ENCODE peak calls at places on chromosome 18, in eight cellular contexts. Z is GM23248, I is GM23338, T is HCT116, C is MM.1S, H is hepatocyte, L is OCI-LY7, R is SK-N-SH. A is an unnamed sample.
A peak's percentile ranks its signal among the peaks of the same experiment; 100 is the strongest.

GRCh38 chr18:55753643-55754255 is 165.8 kb upstream of the TCF4 start:
- DNase-seq in I (no peak), H (no peak), L (no peak), T (no peak), C (no peak), R (no peak), Z (peak; percentile 68), A (peak; percentile 81)

GRCh38 chr18:11283531-11284071 is 134.2 kb upstream of the PIEZO2 start:
- DNase-seq in C (no peak), L (no peak), Z (no peak), H (no peak), R (no peak), T (no peak), I (no peak), A (no peak)

GRCh38 chr18:35371412-35372195 is 5.5 kb downstream of the ZNF396 start:
- DNase-seq in I (no peak), C (no peak), H (no peak), R (no peak), Z (peak; percentile 88), L (no peak), T (no peak), A (no peak)

GRCh38 chr18:22411442-22411841 is 6.3 kb downstream of the CTAGE1 start:
- DNase-seq in C (no peak), I (no peak), Z (no peak), H (no peak), R (no peak), L (no peak), T (no peak), A (no peak)

GRCh38 chr18:48119204-48119603 is 188.7 kb upstream of the SMAD2 start:
- DNase-seq in Z (no peak), I (peak; percentile 10), T (no peak), H (no peak), C (no peak), L (no peak), R (no peak), A (no peak)

GRCh38 chr18:47594621-47595086 is 335.8 kb downstream of the SMAD2 start:
- DNase-seq in L (no peak), T (no peak), R (peak; percentile 67), I (no peak), H (no peak), Z (no peak), C (no peak), A (no peak)

GRCh38 chr18:74699455-74699854 is 101.8 kb downstream of the ZNF407 start:
- DNase-seq in T (no peak), C (no peak), L (no peak), I (no peak), R (no peak), H (no peak), Z (no peak), A (no peak)

GRCh38 chr18:75923169-75923568 is 495.7 kb upstream of the SMIM21 start:
- DNase-seq in I (no peak), C (no peak), Z (peak; percentile 66), H (peak; percentile 17), R (no peak), T (peak; percentile 10), L (no peak), A (peak; percentile 31)

GRCh38 chr18:48023334-48024008 is 93.0 kb upstream of the SMAD2 start:
- DNase-seq in L (peak; percentile 8), T (peak; percentile 52), R (peak; percentile 89), Z (peak; percentile 65), H (peak; percentile 77), C (peak; percentile 31), I (peak; percentile 83), A (peak; percentile 76)

GRCh38 chr18:2515908-2516625 is 55.2 kb downstream of the METTL4 start:
- DNase-seq in Z (peak; percentile 95), L (peak; percentile 65), T (peak; percentile 61), C (peak; percentile 11), R (no peak), I (no peak), H (peak; percentile 35), A (peak; percentile 98)

GRCh38 chr18:12028674-12029073 is 47.4 kb downstream of the IMPA2 start:
- DNase-seq in Z (no peak), H (no peak), T (no peak), I (no peak), C (no peak), R (peak; percentile 31), L (no peak), A (no peak)

GRCh38 chr18:57889841-57890240 is 86.7 kb upstream of the ATP8B1 start:
- DNase-seq in H (no peak), R (no peak), Z (peak; percentile 31), L (no peak), I (no peak), C (no peak), T (no peak), A (no peak)

GRCh38 chr18:55419939-55420664 is 167.9 kb downstream of the TCF4 start:
- DNase-seq in C (no peak), H (no peak), L (no peak), I (no peak), R (no peak), Z (peak; percentile 65), T (no peak), A (no peak)

GRCh38 chr18:29147944-29148343 is 971.0 kb upstream of the CDH2 start:
- DNase-seq in C (no peak), Z (peak; percentile 62), H (peak; percentile 19), I (peak; percentile 68), L (no peak), T (no peak), R (no peak), A (peak; percentile 46)

GRCh38 chr18:51399491-51400122 is 202.1 kb upstream of the MEX3C start:
- DNase-seq in C (no peak), H (peak; percentile 37), T (no peak), Z (no peak), R (no peak), L (no peak), I (no peak), A (no peak)

GRCh38 chr18:73563345-73563744 is 584.3 kb downstream of the FBXO15 start:
- DNase-seq in H (no peak), L (no peak), R (no peak), I (no peak), Z (peak; percentile 79), C (no peak), T (no peak), A (peak; percentile 68)

GRCh38 chr18:60452424-60452823 is 79.8 kb upstream of the MC4R start:
- DNase-seq in L (no peak), Z (peak; percentile 85), T (no peak), R (peak; percentile 13), C (no peak), H (no peak), I (no peak), A (peak; percentile 20)

GRCh38 chr18:12121175-12122095 is 27.8 kb downstream of the ANKRD62 start:
- DNase-seq in R (no peak), C (no peak), H (peak; percentile 28), I (peak; percentile 88), L (no peak), Z (peak; percentile 30), T (peak; percentile 7), A (peak; percentile 39)

GRCh38 chr18:68121308-68121707 is 593.6 kb downstream of the TMX3 start:
- DNase-seq in H (no peak), L (no peak), C (no peak), Z (no peak), T (no peak), R (no peak), I (peak; percentile 19), A (peak; percentile 79)

GRCh38 chr18:4842287-4842686 is 354.8 kb downstream of the AKAIN1 start:
- DNase-seq in R (no peak), T (no peak), I (no peak), Z (no peak), C (no peak), H (no peak), L (no peak), A (no peak)

GRCh38 chr18:59275406-59275949 is 2.2 kb upstream of the RAX start:
- DNase-seq in T (no peak), L (no peak), Z (no peak), H (no peak), C (no peak), R (no peak), I (peak; percentile 42), A (no peak)

GRCh38 chr18:58228762-58229161 is 184.7 kb downstream of the NEDD4L start:
- DNase-seq in T (no peak), R (no peak), C (no peak), L (no peak), Z (no peak), H (no peak), I (peak; percentile 72), A (no peak)

GRCh38 chr18:51185075-51185474 is 12.4 kb downstream of the MEX3C start:
- DNase-seq in C (no peak), Z (peak; percentile 22), H (no peak), L (no peak), T (no peak), I (no peak), R (no peak), A (no peak)

GRCh38 chr18:30727849-30728248 is 314.7 kb downstream of the DSC3 start:
- DNase-seq in T (no peak), H (no peak), R (no peak), L (no peak), C (no peak), Z (no peak), I (no peak), A (no peak)
- H3K9me2 ChIP-seq in T (no peaks in the 10 kb centered on the region), H (no peaks in the 10 kb centered on the region), R (no peaks in the 10 kb centered on the region), L (no peaks in the 10 kb centered on the region), C (no peaks in the 10 kb centered on the region), Z (no peaks in the 10 kb centered on the region), I (peaks cover 4% of the 10 kb centered on the region), A (no peaks in the 10 kb centered on the region)

GRCh38 chr18:8948471-8949149 is 153.9 kb upstream of the NDUFV2 start:
- DNase-seq in T (no peak), Z (peak; percentile 96), R (no peak), C (no peak), H (peak; percentile 56), L (peak; percentile 36), I (no peak), A (peak; percentile 93)
- TF ChIP-seq EZH2phosphoT487 in T (no peak), Z (no peak), R (no peak), C (no peak), H (no peak), L (no peak), I (no peak), A (no peak)

GRCh38 chr18:63980896-63981454 is 11.1 kb downstream of the SERPINB8 start:
- DNase-seq in R (no peak), Z (no peak), C (no peak), I (no peak), H (no peak), T (no peak), L (no peak), A (no peak)

GRCh38 chr18:63982361-63982760 is 12.5 kb downstream of the SERPINB8 start:
- DNase-seq in C (no peak), I (no peak), R (no peak), T (no peak), L (no peak), Z (no peak), H (no peak), A (no peak)

GRCh38 chr18:63981719-63982118 is 11.8 kb downstream of the SERPINB8 start:
- DNase-seq in H (no peak), I (no peak), T (no peak), L (no peak), Z (no peak), C (no peak), R (no peak), A (no peak)

GRCh38 chr18:63979409-63979908 is 9.6 kb downstream of the SERPINB8 start:
- DNase-seq in R (peak; percentile 64), T (peak; percentile 41), L (peak; percentile 54), I (peak; percentile 87), Z (peak; percentile 81), H (peak; percentile 81), C (peak; percentile 72), A (peak; percentile 79)

GRCh38 chr18:63980027-63980426 is 10.1 kb downstream of the SERPINB8 start:
- DNase-seq in I (no peak), T (no peak), L (no peak), Z (peak; percentile 32), R (no peak), C (no peak), H (no peak), A (no peak)
- H3K79me2 ChIP-seq in I (no peaks in the 10 kb centered on the region), T (no peaks in the 10 kb centered on the region), L (no peaks in the 10 kb centered on the region), Z (peaks cover 61% of the 10 kb centered on the region), R (peaks cover 4% of the 10 kb centered on the region), C (no peaks in the 10 kb centered on the region), H (no peaks in the 10 kb centered on the region), A (peaks cover 21% of the 10 kb centered on the region)

GRCh38 chr18:62323483-62324354 is 1.4 kb upstream of the TNFRSF11A start:
- DNase-seq in H (no peak), I (peak; percentile 49), R (no peak), Z (no peak), C (no peak), T (no peak), L (no peak), A (no peak)
- H3K9me2 ChIP-seq in H (no peaks in the 10 kb centered on the region), I (no peaks in the 10 kb centered on the region), R (no peaks in the 10 kb centered on the region), Z (no peaks in the 10 kb centered on the region), C (no peaks in the 10 kb centered on the region), T (no peaks in the 10 kb centered on the region), L (no peaks in the 10 kb centered on the region), A (no peaks in the 10 kb centered on the region)

A was measured in PC-3.